ENCODE peak calls at places on chromosomes 3 and 15, in seven cellular contexts. I is fibroblast of lung, C is fibroblast of the aortic adventitia, U is NCI-H2029, G is T-helper 9 cell, T is HT1080, Q is ELR. F is an unnamed sample.

GRCh38 chr3:126544596-126545281 is 14.0 kb downstream of the C3orf22 start:
- DNase-seq in I (no peak), C (no peak), U (no peak), G (no peak), T (no peak), Q (no peak), F (no peak)

GRCh38 chr15:31803388-31803884 is 226.9 kb upstream of the CHRNA7 start:
- DNase-seq in I (no peak), C (no peak), U (no peak), G (no peak), T (no peak), Q (no peak), F (no peak)

GRCh38 chr3:71649757-71650156 is 66.2 kb upstream of the FOXP1 start:
- DNase-seq in I (no peak), C (no peak), U (no peak), G (no peak), T (no peak), Q (no peak), F (no peak)

GRCh38 chr3:17588422-17588821 is 154.0 kb downstream of the TBC1D5 start:
- DNase-seq in I (no peak), C (no peak), U (no peak), G (no peak), T (no peak), Q (no peak), F (no peak)

GRCh38 chr15:84715442-84716035 is 400 bp downstream of the SEC11A start:
- DNase-seq in I (peak; percentile 30), C (peak; percentile 44), U (no peak), G (no peak), T (no peak), Q (peak; percentile 42), F (no peak)

GRCh38 chr3:63192248-63192647 is 85.9 kb upstream of the SYNPR start:
- DNase-seq in I (no peak), C (no peak), U (peak; percentile 5), G (no peak), T (no peak), Q (no peak), F (no peak)

GRCh38 chr3:31295150-31295765 is 237.5 kb upstream of the STT3B start:
- DNase-seq in I (no peak), C (no peak), U (no peak), G (no peak), T (no peak), Q (no peak), F (no peak)

GRCh38 chr3:183318846-183319770 is 66.1 kb downstream of the B3GNT5 start:
- DNase-seq in I (no peak), C (no peak), U (no peak), G (no peak), T (no peak), Q (no peak), F (no peak)

GRCh38 chr3:169246158-169246557 is 417.4 kb downstream of the MECOM start:
- DNase-seq in I (no peak), C (no peak), U (peak; percentile 73), G (no peak), T (no peak), Q (no peak), F (no peak)

GRCh38 chr3:123330441-123330991 is 118.4 kb downstream of the ADCY5 start:
- DNase-seq in I (no peak), C (no peak), U (peak; percentile 25), G (no peak), T (peak; percentile 23), Q (no peak), F (no peak)

GRCh38 chr3:52498134-52499054 is 3.3 kb downstream of the STAB1 start:
- DNase-seq in I (peak; percentile 92), C (peak; percentile 80), U (no peak), G (no peak), T (peak; percentile 27), Q (peak; percentile 54), F (no peak)

GRCh38 chr15:82172506-82172905 is 90.0 kb downstream of the EFL1 start:
- DNase-seq in I (no peak), C (no peak), U (no peak), G (no peak), T (no peak), Q (no peak), F (no peak)

GRCh38 chr3:46095307-46095706 is 68.0 kb upstream of the XCR1 start:
- DNase-seq in I (no peak), C (no peak), U (no peak), G (no peak), T (no peak), Q (no peak), F (no peak)

GRCh38 chr15:32818758-32819405 is 101.1 kb downstream of the GREM1 start:
- DNase-seq in I (peak; percentile 80), C (peak; percentile 93), U (peak; percentile 0), G (no peak), T (no peak), Q (no peak), F (no peak)

F was measured in naive thymus-derived CD8-positive, alpha-beta T cell.